ENCODE peak calls at places on chromosomes 4 and X, in five cellular contexts. One of them, this sample, is unnamed.

GRCh38 chr4:96205143-96205542 is 365.2 kb downstream of the PDHA2 start:
- DNase-seq in AG20443: no peak
- DNase-seq in GM10248: no peak
- DNase-seq in NAMALWA: no peak
- DNase-seq in RPMI8226: no peak
- DNase-seq in this sample: no peak

GRCh38 chrX:22060451-22060940 is 28.4 kb downstream of the PHEX start:
- DNase-seq in AG20443: no peak
- DNase-seq in GM10248: peak
- DNase-seq in NAMALWA: no peak
- DNase-seq in RPMI8226: no peak
- DNase-seq in this sample: no peak

GRCh38 chr4:78971326-78971725 is 32.1 kb upstream of the PAQR3 start:
- DNase-seq in AG20443: no peak
- DNase-seq in GM10248: no peak
- DNase-seq in NAMALWA: no peak
- DNase-seq in RPMI8226: no peak
- DNase-seq in this sample: no peak

GRCh38 chrX:10557166-10557565 is 63.2 kb downstream of the MID1 start:
- DNase-seq in AG20443: no peak
- DNase-seq in GM10248: no peak
- DNase-seq in NAMALWA: no peak
- DNase-seq in RPMI8226: no peak
- DNase-seq in this sample: no peak

GRCh38 chr4:28225005-28225404 is 1364.4 kb downstream of the STIM2 start:
- DNase-seq in AG20443: peak
- DNase-seq in GM10248: no peak
- DNase-seq in NAMALWA: peak
- DNase-seq in RPMI8226: peak
- DNase-seq in this sample: no peak

GRCh38 chrX:19670854-19671620 is 155.7 kb upstream of the MAP3K15 start:
- DNase-seq in AG20443: peak
- DNase-seq in GM10248: no peak
- DNase-seq in NAMALWA: no peak
- DNase-seq in RPMI8226: no peak
- DNase-seq in this sample: no peak

GRCh38 chr4:168308912-168309311 is 9.6 kb downstream of the DDX60 start:
- DNase-seq in AG20443: no peak
- DNase-seq in GM10248: no peak
- DNase-seq in NAMALWA: no peak
- DNase-seq in RPMI8226: no peak
- DNase-seq in this sample: no peak

GRCh38 chr4:37475776-37476175 is 210.4 kb downstream of the RELL1 start:
- DNase-seq in AG20443: no peak
- DNase-seq in GM10248: no peak
- DNase-seq in NAMALWA: no peak
- DNase-seq in RPMI8226: no peak
- DNase-seq in this sample: no peak

GRCh38 chr4:185018834-185019450 is 652 bp downstream of the HELT start:
- DNase-seq in AG20443: no peak
- DNase-seq in GM10248: no peak
- DNase-seq in NAMALWA: no peak
- DNase-seq in RPMI8226: no peak
- DNase-seq in this sample: no peak

GRCh38 chr4:171288816-171289432 is 524.3 kb upstream of the GALNTL6 start:
- DNase-seq in AG20443: no peak
- DNase-seq in GM10248: no peak
- DNase-seq in NAMALWA: no peak
- DNase-seq in RPMI8226: no peak
- DNase-seq in this sample: no peak

GRCh38 chr4:16783119-16783518 is 115.3 kb downstream of the LDB2 start:
- DNase-seq in AG20443: no peak
- DNase-seq in GM10248: no peak
- DNase-seq in NAMALWA: no peak
- DNase-seq in RPMI8226: no peak
- DNase-seq in this sample: no peak

GRCh38 chr4:24643774-24644520 is 59.6 kb upstream of the DHX15 start:
- DNase-seq in AG20443: no peak
- DNase-seq in GM10248: no peak
- DNase-seq in NAMALWA: no peak
- DNase-seq in RPMI8226: no peak
- DNase-seq in this sample: no peak

GRCh38 chr4:80070880-80071620 is 2.0 kb downstream of the ANTXR2 start:
- DNase-seq in AG20443: peak
- DNase-seq in GM10248: no peak
- DNase-seq in NAMALWA: no peak
- DNase-seq in RPMI8226: no peak
- DNase-seq in this sample: no peak

GRCh38 chr4:94507708-94508107 is 56.0 kb downstream of the PDLIM5 start:
- DNase-seq in AG20443: peak
- DNase-seq in GM10248: no peak
- DNase-seq in NAMALWA: no peak
- DNase-seq in RPMI8226: no peak
- DNase-seq in this sample: no peak

GRCh38 chrX:19303216-19303880 is 40.4 kb upstream of the PDHA1 start:
- DNase-seq in AG20443: peak
- DNase-seq in GM10248: no peak
- DNase-seq in NAMALWA: no peak
- DNase-seq in RPMI8226: no peak
- DNase-seq in this sample: no peak

GRCh38 chr4:121736735-121737351 is 28.1 kb downstream of the SMIM43 start:
- DNase-seq in AG20443: peak
- DNase-seq in GM10248: peak
- DNase-seq in NAMALWA: peak
- DNase-seq in RPMI8226: peak
- DNase-seq in this sample: peak

GRCh38 chr4:183995489-183996049 is 90.5 kb downstream of the STOX2 start:
- DNase-seq in AG20443: no peak
- DNase-seq in GM10248: no peak
- DNase-seq in NAMALWA: no peak
- DNase-seq in RPMI8226: no peak
- DNase-seq in this sample: no peak

GRCh38 chrX:136619889-136620505 is 28.0 kb upstream of the CD40LG start:
- DNase-seq in AG20443: no peak
- DNase-seq in GM10248: no peak
- DNase-seq in NAMALWA: no peak
- DNase-seq in RPMI8226: no peak
- DNase-seq in this sample: no peak

GRCh38 chrX:11965436-11965835 is 172.8 kb upstream of the FRMPD4 start:
- DNase-seq in AG20443: no peak
- DNase-seq in GM10248: no peak
- DNase-seq in NAMALWA: no peak
- DNase-seq in RPMI8226: no peak
- DNase-seq in this sample: no peak

GRCh38 chr4:178784491-178784890 is 1342.3 kb upstream of the AGA start:
- DNase-seq in AG20443: no peak
- DNase-seq in GM10248: no peak
- DNase-seq in NAMALWA: no peak
- DNase-seq in RPMI8226: no peak
- DNase-seq in this sample: no peak

GRCh38 chrX:135112096-135112729 is 8.1 kb downstream of the ETDB start:
- DNase-seq in AG20443: peak
- DNase-seq in GM10248: no peak
- DNase-seq in NAMALWA: peak
- DNase-seq in RPMI8226: peak
- DNase-seq in this sample: no peak

GRCh38 chr4:36006226-36006625 is 238.1 kb downstream of the ARAP2 start:
- DNase-seq in AG20443: no peak
- DNase-seq in GM10248: no peak
- DNase-seq in NAMALWA: no peak
- DNase-seq in RPMI8226: no peak
- DNase-seq in this sample: no peak

GRCh38 chrX:9595131-9595530 is 130.3 kb downstream of the TBL1X start:
- DNase-seq in AG20443: peak
- DNase-seq in GM10248: no peak
- DNase-seq in NAMALWA: no peak
- DNase-seq in RPMI8226: no peak
- DNase-seq in this sample: no peak

GRCh38 chr4:136680761-136681160 is 851.5 kb downstream of the PCDH18 start:
- DNase-seq in AG20443: no peak
- DNase-seq in GM10248: no peak
- DNase-seq in NAMALWA: no peak
- DNase-seq in RPMI8226: no peak
- DNase-seq in this sample: no peak

GRCh38 chr4:88097301-88097700 is 61.1 kb downstream of the ABCG2 start:
- DNase-seq in AG20443: peak
- DNase-seq in GM10248: no peak
- DNase-seq in NAMALWA: no peak
- DNase-seq in RPMI8226: no peak
- DNase-seq in this sample: no peak

GRCh38 chr4:152431784-152432183 is 104.1 kb downstream of the FBXW7 start:
- DNase-seq in AG20443: no peak
- DNase-seq in GM10248: no peak
- DNase-seq in NAMALWA: no peak
- DNase-seq in RPMI8226: no peak
- DNase-seq in this sample: no peak

GRCh38 chr4:4270529-4270928 is 19.4 kb downstream of the LYAR start:
- DNase-seq in AG20443: no peak
- DNase-seq in GM10248: no peak
- DNase-seq in NAMALWA: no peak
- DNase-seq in RPMI8226: no peak
- DNase-seq in this sample: no peak

GRCh38 chrX:109463729-109464128 is 18.2 kb downstream of the GUCY2F start:
- DNase-seq in AG20443: no peak
- DNase-seq in GM10248: no peak
- DNase-seq in NAMALWA: no peak
- DNase-seq in RPMI8226: no peak
- DNase-seq in this sample: no peak

GRCh38 chrX:71210829-71211228 is 12.2 kb upstream of the GJB1 start:
- DNase-seq in AG20443: peak
- DNase-seq in GM10248: no peak
- DNase-seq in NAMALWA: no peak
- DNase-seq in RPMI8226: no peak
- DNase-seq in this sample: no peak

GRCh38 chrX:124555036-124555595 is 208.8 kb downstream of the SH2D1A start:
- DNase-seq in AG20443: peak
- DNase-seq in GM10248: no peak
- DNase-seq in NAMALWA: no peak
- DNase-seq in RPMI8226: no peak
- DNase-seq in this sample: no peak